ENCODE peak calls at places on chromosomes 5 and 9, in eight cellular contexts. One of them, this sample, is unnamed. For H3K4me1 and H3K27me3, the result is how much of the 10 kb centered on the place peaks cover.

GRCh38 chr5:148035676-148036075 is 28.1 kb upstream of the SPINK5 start:
- DNase-seq in cardiac muscle cell: no peak
- DNase-seq in sigmoid colon: no peak
- DNase-seq in fibroblast of lung: no peak
- DNase-seq in psoas muscle: no peak
- DNase-seq in testis: no peak
- DNase-seq in mammary epithelial cell: no peak
- DNase-seq in H9: no peak
- DNase-seq in this sample: no peak

GRCh38 chr5:50547303-50547702 is 106.2 kb upstream of the EMB start:
- DNase-seq in cardiac muscle cell: no peak
- DNase-seq in sigmoid colon: no peak
- DNase-seq in fibroblast of lung: no peak
- DNase-seq in psoas muscle: no peak
- DNase-seq in testis: no peak
- DNase-seq in mammary epithelial cell: no peak
- DNase-seq in H9: no peak
- DNase-seq in this sample: no peak

GRCh38 chr5:122078116-122078865 is at the start of gene LOX:
- DNase-seq in cardiac muscle cell: peak
- DNase-seq in sigmoid colon: peak
- DNase-seq in fibroblast of lung: peak
- DNase-seq in psoas muscle: peak
- DNase-seq in testis: peak
- DNase-seq in mammary epithelial cell: peak
- DNase-seq in H9: peak
- DNase-seq in this sample: peak

GRCh38 chr5:118775790-118776499 is 212.4 kb downstream of the DTWD2 start:
- DNase-seq in cardiac muscle cell: no peak
- DNase-seq in sigmoid colon: no peak
- DNase-seq in fibroblast of lung: no peak
- DNase-seq in psoas muscle: no peak
- DNase-seq in testis: no peak
- DNase-seq in mammary epithelial cell: no peak
- DNase-seq in H9: no peak
- DNase-seq in this sample: no peak

GRCh38 chr9:94490465-94490864 is 64.4 kb upstream of the PCAT7 start:
- DNase-seq in cardiac muscle cell: peak
- DNase-seq in sigmoid colon: no peak
- DNase-seq in fibroblast of lung: no peak
- DNase-seq in psoas muscle: no peak
- DNase-seq in testis: no peak
- DNase-seq in mammary epithelial cell: no peak
- DNase-seq in H9: no peak
- DNase-seq in this sample: no peak

GRCh38 chr9:136881691-136882108 is 4.6 kb upstream of the TRAF2 start:
- DNase-seq in cardiac muscle cell: peak
- DNase-seq in sigmoid colon: no peak
- DNase-seq in fibroblast of lung: peak
- DNase-seq in psoas muscle: no peak
- DNase-seq in testis: no peak
- DNase-seq in mammary epithelial cell: peak
- DNase-seq in H9: no peak
- DNase-seq in this sample: no peak

GRCh38 chr9:111427186-111427585 is 57.0 kb downstream of the ECPAS start:
- DNase-seq in cardiac muscle cell: peak
- DNase-seq in sigmoid colon: no peak
- DNase-seq in fibroblast of lung: peak
- DNase-seq in psoas muscle: no peak
- DNase-seq in testis: no peak
- DNase-seq in mammary epithelial cell: peak
- DNase-seq in H9: no peak
- DNase-seq in this sample: no peak

GRCh38 chr9:136803551-136804508 is 3.9 kb upstream of the RABL6 start:
- DNase-seq in cardiac muscle cell: no peak
- DNase-seq in sigmoid colon: no peak
- DNase-seq in fibroblast of lung: no peak
- DNase-seq in psoas muscle: no peak
- DNase-seq in testis: no peak
- DNase-seq in mammary epithelial cell: no peak
- DNase-seq in H9: no peak
- DNase-seq in this sample: peak

GRCh38 chr9:128120061-128120740 is 7.3 kb downstream of the PTGES2 start:
- DNase-seq in cardiac muscle cell: no peak
- DNase-seq in sigmoid colon: peak
- DNase-seq in fibroblast of lung: no peak
- DNase-seq in psoas muscle: peak
- DNase-seq in testis: no peak
- DNase-seq in mammary epithelial cell: no peak
- DNase-seq in H9: no peak
- DNase-seq in this sample: peak

GRCh38 chr9:121222524-121223171 is 21.0 kb upstream of the RAB14 start:
- DNase-seq in cardiac muscle cell: peak
- DNase-seq in sigmoid colon: no peak
- DNase-seq in fibroblast of lung: peak
- DNase-seq in psoas muscle: no peak
- DNase-seq in testis: peak
- DNase-seq in mammary epithelial cell: peak
- DNase-seq in H9: no peak
- DNase-seq in this sample: no peak

GRCh38 chr9:110977259-110977709 is 61.0 kb downstream of the LPAR1 start:
- DNase-seq in cardiac muscle cell: peak
- DNase-seq in sigmoid colon: no peak
- DNase-seq in fibroblast of lung: peak
- DNase-seq in psoas muscle: no peak
- DNase-seq in testis: peak
- DNase-seq in mammary epithelial cell: peak
- DNase-seq in H9: no peak
- DNase-seq in this sample: peak

GRCh38 chr9:35797311-35798109 is 6.1 kb downstream of the NPR2 start:
- DNase-seq in cardiac muscle cell: no peak
- DNase-seq in sigmoid colon: no peak
- DNase-seq in fibroblast of lung: no peak
- DNase-seq in psoas muscle: no peak
- DNase-seq in testis: no peak
- DNase-seq in mammary epithelial cell: no peak
- DNase-seq in H9: no peak
- DNase-seq in this sample: no peak

GRCh38 chr9:103700558-103700957 is 393.6 kb upstream of the SMC2 start:
- DNase-seq in cardiac muscle cell: peak
- DNase-seq in sigmoid colon: no peak
- DNase-seq in fibroblast of lung: no peak
- DNase-seq in psoas muscle: no peak
- DNase-seq in testis: no peak
- DNase-seq in mammary epithelial cell: no peak
- DNase-seq in H9: no peak
- DNase-seq in this sample: no peak

GRCh38 chr9:81002242-81002641 is 687.1 kb downstream of the TLE1 start:
- DNase-seq in cardiac muscle cell: no peak
- DNase-seq in sigmoid colon: no peak
- DNase-seq in fibroblast of lung: no peak
- DNase-seq in psoas muscle: no peak
- DNase-seq in testis: no peak
- DNase-seq in mammary epithelial cell: peak
- DNase-seq in H9: no peak
- DNase-seq in this sample: no peak

GRCh38 chr5:35856186-35857003 is at the start of gene IL7R:
- DNase-seq in cardiac muscle cell: peak
- DNase-seq in sigmoid colon: no peak
- DNase-seq in fibroblast of lung: peak
- DNase-seq in psoas muscle: no peak
- DNase-seq in testis: no peak
- DNase-seq in mammary epithelial cell: peak
- DNase-seq in H9: no peak
- DNase-seq in this sample: no peak

GRCh38 chr5:37836173-37837100 is 3.4 kb downstream of the GDNF start:
- DNase-seq in cardiac muscle cell: peak
- DNase-seq in sigmoid colon: no peak
- DNase-seq in fibroblast of lung: no peak
- DNase-seq in psoas muscle: no peak
- DNase-seq in testis: no peak
- DNase-seq in mammary epithelial cell: peak
- DNase-seq in H9: peak
- DNase-seq in this sample: no peak

GRCh38 chr9:130426883-130427282 is 17.9 kb upstream of the ASS1 start:
- DNase-seq in cardiac muscle cell: peak
- DNase-seq in sigmoid colon: no peak
- DNase-seq in fibroblast of lung: no peak
- DNase-seq in psoas muscle: peak
- DNase-seq in testis: no peak
- DNase-seq in mammary epithelial cell: peak
- DNase-seq in H9: peak
- DNase-seq in this sample: peak

GRCh38 chr9:113582698-113583200 is 119.2 kb downstream of the RGS3 start:
- DNase-seq in cardiac muscle cell: no peak
- DNase-seq in sigmoid colon: no peak
- DNase-seq in fibroblast of lung: no peak
- DNase-seq in psoas muscle: no peak
- DNase-seq in testis: no peak
- DNase-seq in mammary epithelial cell: no peak
- DNase-seq in H9: no peak
- DNase-seq in this sample: no peak

GRCh38 chr5:147046226-147046625 is 167.7 kb upstream of the PPP2R2B start:
- DNase-seq in cardiac muscle cell: no peak
- DNase-seq in sigmoid colon: no peak
- DNase-seq in fibroblast of lung: no peak
- DNase-seq in psoas muscle: no peak
- DNase-seq in testis: no peak
- DNase-seq in mammary epithelial cell: no peak
- DNase-seq in H9: no peak
- DNase-seq in this sample: no peak

GRCh38 chr9:134634667-134635230 is 6.9 kb upstream of the COL5A1 start:
- DNase-seq in cardiac muscle cell: no peak
- DNase-seq in sigmoid colon: no peak
- DNase-seq in fibroblast of lung: no peak
- DNase-seq in psoas muscle: no peak
- DNase-seq in testis: no peak
- DNase-seq in mammary epithelial cell: no peak
- DNase-seq in H9: peak
- DNase-seq in this sample: peak

GRCh38 chr5:93579561-93580386 is 1.2 kb downstream of the NR2F1-AS1 start:
- DNase-seq in cardiac muscle cell: peak
- DNase-seq in sigmoid colon: peak
- DNase-seq in fibroblast of lung: peak
- DNase-seq in psoas muscle: peak
- DNase-seq in testis: no peak
- DNase-seq in mammary epithelial cell: peak
- DNase-seq in H9: peak
- DNase-seq in this sample: no peak

GRCh38 chr5:42993516-42994284 is 46.4 kb downstream of the ANXA2R start:
- DNase-seq in cardiac muscle cell: peak
- DNase-seq in sigmoid colon: no peak
- DNase-seq in fibroblast of lung: peak
- DNase-seq in psoas muscle: no peak
- DNase-seq in testis: no peak
- DNase-seq in mammary epithelial cell: no peak
- DNase-seq in H9: peak
- DNase-seq in this sample: no peak
- H3K27ac ChIP-seq in cardiac muscle cell: no peak
- H3K27ac ChIP-seq in sigmoid colon: peak
- H3K27ac ChIP-seq in fibroblast of lung: peak
- H3K27ac ChIP-seq in psoas muscle: peak
- H3K27ac ChIP-seq in testis: peak
- H3K27ac ChIP-seq in mammary epithelial cell: no peak
- H3K27ac ChIP-seq in H9: no peak
- H3K27ac ChIP-seq in this sample: peak

GRCh38 chr5:73374520-73375235 is 73.9 kb downstream of the FOXD1 start:
- DNase-seq in cardiac muscle cell: peak
- DNase-seq in sigmoid colon: no peak
- DNase-seq in fibroblast of lung: peak
- DNase-seq in psoas muscle: no peak
- DNase-seq in testis: no peak
- DNase-seq in mammary epithelial cell: no peak
- DNase-seq in H9: no peak
- DNase-seq in this sample: no peak
- H3K4me1 ChIP-seq in cardiac muscle cell: under half
- H3K4me1 ChIP-seq in sigmoid colon: under half
- H3K4me1 ChIP-seq in fibroblast of lung: under half
- H3K4me1 ChIP-seq in psoas muscle: under half
- H3K4me1 ChIP-seq in testis: under half
- H3K4me1 ChIP-seq in mammary epithelial cell: under half
- H3K4me1 ChIP-seq in H9: under half
- H3K4me1 ChIP-seq in this sample: half or more

GRCh38 chr5:32714836-32715235 is 3.7 kb downstream of the NPR3 start:
- DNase-seq in cardiac muscle cell: no peak
- DNase-seq in sigmoid colon: no peak
- DNase-seq in fibroblast of lung: peak
- DNase-seq in psoas muscle: no peak
- DNase-seq in testis: no peak
- DNase-seq in mammary epithelial cell: no peak
- DNase-seq in H9: no peak
- DNase-seq in this sample: no peak

GRCh38 chr5:32712463-32713395 is 1.6 kb downstream of the NPR3 start:
- DNase-seq in cardiac muscle cell: peak
- DNase-seq in sigmoid colon: no peak
- DNase-seq in fibroblast of lung: peak
- DNase-seq in psoas muscle: no peak
- DNase-seq in testis: no peak
- DNase-seq in mammary epithelial cell: no peak
- DNase-seq in H9: peak
- DNase-seq in this sample: no peak

GRCh38 chr5:32710859-32711692 is at the start of gene NPR3:
- DNase-seq in cardiac muscle cell: peak
- DNase-seq in sigmoid colon: peak
- DNase-seq in fibroblast of lung: peak
- DNase-seq in psoas muscle: peak
- DNase-seq in testis: peak
- DNase-seq in mammary epithelial cell: no peak
- DNase-seq in H9: no peak
- DNase-seq in this sample: no peak

GRCh38 chr5:32711693-32712462 is 757 bp downstream of the NPR3 start:
- DNase-seq in cardiac muscle cell: peak
- DNase-seq in sigmoid colon: peak
- DNase-seq in fibroblast of lung: peak
- DNase-seq in psoas muscle: peak
- DNase-seq in testis: peak
- DNase-seq in mammary epithelial cell: peak
- DNase-seq in H9: peak
- DNase-seq in this sample: peak

GRCh38 chr5:32713396-32714381 is 2.6 kb downstream of the NPR3 start:
- DNase-seq in cardiac muscle cell: peak
- DNase-seq in sigmoid colon: peak
- DNase-seq in fibroblast of lung: peak
- DNase-seq in psoas muscle: peak
- DNase-seq in testis: peak
- DNase-seq in mammary epithelial cell: peak
- DNase-seq in H9: peak
- DNase-seq in this sample: no peak
- H3K27me3 ChIP-seq in cardiac muscle cell: half or more
- H3K27me3 ChIP-seq in sigmoid colon: under half
- H3K27me3 ChIP-seq in fibroblast of lung: under half
- H3K27me3 ChIP-seq in psoas muscle: under half
- H3K27me3 ChIP-seq in testis: under half
- H3K27me3 ChIP-seq in mammary epithelial cell: under half
- H3K27me3 ChIP-seq in H9: half or more
- H3K27me3 ChIP-seq in this sample: under half

DNA sequence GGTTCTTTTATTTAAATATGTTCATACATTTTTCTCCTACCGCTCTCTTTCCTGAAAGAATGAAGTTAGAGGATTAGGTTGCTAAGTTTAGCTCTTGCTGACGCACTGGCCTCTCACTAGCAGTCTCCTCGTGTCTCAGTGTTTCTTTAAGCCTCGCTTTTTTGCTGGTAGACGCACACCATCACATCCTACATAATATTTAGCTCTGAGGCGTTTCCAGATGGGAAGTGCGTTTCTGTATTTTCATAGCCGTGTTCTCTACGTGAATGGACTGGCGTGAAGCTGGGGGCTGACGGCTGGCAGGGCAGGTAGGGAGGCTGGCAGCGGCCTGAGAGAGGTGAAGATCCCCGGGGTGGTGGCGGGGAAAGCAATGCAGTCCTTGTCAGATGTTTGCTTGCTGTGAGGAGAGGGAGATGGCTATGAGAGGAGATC is 79.2 kb upstream of the SPRY4 start:
- DNase-seq in cardiac muscle cell: no peak
- DNase-seq in sigmoid colon: no peak
- DNase-seq in fibroblast of lung: no peak
- DNase-seq in psoas muscle: no peak
- DNase-seq in testis: no peak
- DNase-seq in mammary epithelial cell: no peak
- DNase-seq in H9: no peak
- DNase-seq in this sample: no peak
- H3K27ac ChIP-seq in cardiac muscle cell: peak
- H3K27ac ChIP-seq in sigmoid colon: peak
- H3K27ac ChIP-seq in fibroblast of lung: no peak
- H3K27ac ChIP-seq in psoas muscle: peak
- H3K27ac ChIP-seq in testis: no peak
- H3K27ac ChIP-seq in mammary epithelial cell: no peak
- H3K27ac ChIP-seq in H9: no peak
- H3K27ac ChIP-seq in this sample: no peak

This sample was measured in RWPE2.